ENCODE peak calls at places on chromosomes 11 and 22, in seven cellular contexts. Q is HepG2, X is HCT116, P is SK-N-SH, O is H1, L is K562, S is GM12878. B is an unnamed sample.

GRCh38 chr11:64712430-64713030 is 10.5 kb downstream of the NRXN2 start:
- DNase-seq in O (no peak), X (no peak), P (peak), L (peak), Q (no peak), S (no peak), B (no peak)

GRCh38 chr11:62792193-62792575 is 378 bp upstream of the TMEM223 start:
- DNase-seq in O (no peak), X (no peak), Q (no peak), L (no peak), P (peak), S (no peak), B (no peak)

GRCh38 chr11:59846556-59846955 is 1.3 kb upstream of the CBLIF start:
- DNase-seq in L (no peak), P (no peak), S (no peak), O (no peak), Q (no peak), X (no peak), B (no peak)

GRCh38 chr11:57513446-57513795 is 2.1 kb downstream of the SLC43A1 start:
- DNase-seq in L (no peak), X (no peak), O (no peak), P (no peak), Q (no peak), S (no peak), B (no peak)

GRCh38 chr11:91220476-91221202 is 997.8 kb upstream of the CHORDC1 start:
- DNase-seq in P (no peak), L (no peak), S (no peak), X (no peak), Q (no peak), O (no peak), B (no peak)

GRCh38 chr11:65425971-65426838 is 3.6 kb downstream of the NEAT1 start:
- DNase-seq in X (peak), Q (no peak), P (no peak), L (no peak), O (no peak), S (no peak), B (peak)

GRCh38 chr11:84720706-84721402 is 906.3 kb downstream of the DLG2 start:
- DNase-seq in X (no peak), P (peak), L (no peak), Q (no peak), S (no peak), O (no peak), B (no peak)

GRCh38 chr11:31966846-31967245 is 124.0 kb upstream of the RCN1 start:
- DNase-seq in X (no peak), Q (no peak), P (no peak), S (no peak), L (no peak), O (no peak), B (no peak)

DNA sequence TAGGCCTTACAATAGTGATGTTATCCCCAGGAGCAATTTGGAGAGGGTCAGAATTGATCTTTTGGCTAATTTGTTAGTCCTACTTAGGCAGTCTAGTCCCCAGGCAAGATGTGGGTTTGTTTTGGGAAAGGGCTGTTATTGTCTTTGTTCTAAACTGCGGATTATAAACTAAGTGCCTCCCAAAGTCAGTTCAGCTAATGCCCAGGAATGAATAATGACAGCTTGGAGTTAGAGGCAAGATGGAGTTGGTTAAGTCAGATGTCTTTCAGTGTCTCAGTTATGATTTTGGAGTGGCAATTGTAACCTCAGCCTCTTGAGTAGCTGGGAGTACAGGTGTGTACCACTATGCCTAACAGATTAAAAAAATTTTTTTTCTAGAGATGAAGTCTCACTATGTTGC is 7.3 kb upstream of the CLNS1A start:
- DNase-seq in X (no peak), O (no peak), L (no peak), S (no peak), P (no peak), Q (no peak), B (no peak)
- H2AFZ ChIP-seq in X (peak), O (no peak), L (peak), S (no peak), P (peak), Q (no peak), B (no peak)

GRCh38 chr11:128734439-128735224 is 40.8 kb downstream of the FLI1 start:
- DNase-seq in P (no peak), O (no peak), L (no peak), S (no peak), X (no peak), Q (no peak), B (no peak)
- TF ChIP-seq POLR2AphosphoS5 in P (no peak), O (no peak), L (no peak), S (no peak), X (no peak), Q (no peak), B (no peak)

DNA sequence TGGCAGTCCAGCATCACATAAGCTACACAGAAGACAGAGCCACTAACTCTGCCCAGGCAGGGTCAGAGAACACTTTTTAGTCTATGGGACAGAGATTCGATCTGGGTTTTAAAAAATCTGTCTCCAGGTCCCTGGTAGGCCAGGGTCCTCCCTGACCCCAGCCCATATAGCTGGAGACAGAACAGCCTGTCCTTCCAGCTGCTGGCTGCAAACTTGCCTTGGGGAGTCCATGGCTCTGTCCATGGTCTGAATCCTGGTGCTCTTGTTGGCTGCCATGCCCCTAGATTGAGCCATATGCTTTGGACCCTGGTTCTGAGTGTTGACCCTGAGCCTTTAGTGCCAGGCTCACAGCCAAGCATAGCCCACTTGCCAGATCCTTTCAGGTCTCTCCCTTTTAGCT is 13.3 kb upstream of the LIPT2 start:
- DNase-seq in S (no peak), P (no peak), X (no peak), O (no peak), Q (no peak), L (no peak), B (no peak)
- TF ChIP-seq MAX in S (no peak), P (no peak), X (no peak), O (no peak), Q (no peak), L (no peak), B (no peak)

GRCh38 chr22:38924197-38924952 is 33.0 kb upstream of the APOBEC3A start:
- DNase-seq in S (no peak), X (peak), L (no peak), O (no peak), P (no peak), Q (peak), B (peak)
- H2AFZ ChIP-seq in S (no peak), X (peak), L (peak), O (peak), P (no peak), Q (no peak), B (no peak)

GRCh38 chr11:19642185-19642591 is 70.4 kb upstream of the NAV2 start:
- DNase-seq in X (no peak), S (no peak), O (no peak), L (no peak), P (no peak), Q (no peak), B (no peak)

GRCh38 chr11:19642759-19643158 is 69.9 kb upstream of the NAV2 start:
- DNase-seq in O (no peak), P (no peak), S (no peak), L (no peak), X (no peak), Q (no peak), B (no peak)

GRCh38 chr11:19646921-19647320 is 65.7 kb upstream of the NAV2 start:
- DNase-seq in P (peak), X (no peak), O (no peak), S (no peak), Q (no peak), L (no peak), B (no peak)

GRCh38 chr11:19646308-19646707 is 66.3 kb upstream of the NAV2 start:
- DNase-seq in P (no peak), X (no peak), S (no peak), L (no peak), Q (no peak), O (no peak), B (no peak)

DNA sequence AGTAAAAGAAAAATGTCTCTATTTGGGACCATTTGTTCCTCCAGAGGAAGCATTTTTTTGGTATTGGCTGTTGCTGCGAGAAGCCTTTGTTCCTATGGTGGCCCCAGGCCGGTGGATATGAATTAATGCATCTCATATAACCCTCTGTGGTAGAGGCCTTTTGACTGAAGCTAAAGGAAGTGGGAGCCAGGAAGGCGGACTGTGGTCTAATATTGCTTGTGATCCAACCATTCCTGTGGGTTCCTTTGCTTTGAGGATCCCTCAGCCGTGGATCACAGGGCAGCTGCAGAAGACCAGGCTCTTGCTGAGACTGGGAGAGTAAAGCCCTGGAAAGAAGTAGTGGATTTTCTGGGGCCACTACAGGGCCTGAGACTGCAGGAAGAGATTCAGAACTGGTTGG is 68.3 kb upstream of the NAV2 start:
- DNase-seq in Q (no peak), L (no peak), S (no peak), P (no peak), X (no peak), O (no peak), B (no peak)
- TF ChIP-seq POLR2AphosphoS5 in Q (no peak), L (no peak), S (no peak), P (no peak), X (no peak), O (no peak), B (no peak)